ENCODE peak calls at places on chromosome 9, in six cellular contexts. One of them, this sample, is unnamed.

GRCh38 chr9:81465468-81466002 is 223.8 kb downstream of the TLE1 start:
- DNase-seq in left ventricle myocardium inferior: no peak
- DNase-seq in nephron progenitor cell: no peak
- DNase-seq in WTC11: no peak
- DNase-seq in body of pancreas: no peak
- DNase-seq in brain microvascular endothelial cell: peak
- DNase-seq in this sample: no peak

GRCh38 chr9:16743375-16743774 is 127.1 kb downstream of the BNC2 start:
- DNase-seq in left ventricle myocardium inferior: no peak
- DNase-seq in nephron progenitor cell: no peak
- DNase-seq in WTC11: no peak
- DNase-seq in body of pancreas: no peak
- DNase-seq in brain microvascular endothelial cell: no peak
- DNase-seq in this sample: no peak

GRCh38 chr9:1049641-1050040 is 516 bp upstream of the DMRT2 start:
- DNase-seq in left ventricle myocardium inferior: no peak
- DNase-seq in nephron progenitor cell: no peak
- DNase-seq in WTC11: no peak
- DNase-seq in body of pancreas: no peak
- DNase-seq in brain microvascular endothelial cell: no peak
- DNase-seq in this sample: no peak

GRCh38 chr9:132973713-132974112 is 4.8 kb upstream of the GFI1B start:
- DNase-seq in left ventricle myocardium inferior: no peak
- DNase-seq in nephron progenitor cell: no peak
- DNase-seq in WTC11: no peak
- DNase-seq in body of pancreas: no peak
- DNase-seq in brain microvascular endothelial cell: peak
- DNase-seq in this sample: no peak

GRCh38 chr9:105816202-105816744 is 121.9 kb downstream of the TMEM38B start:
- DNase-seq in left ventricle myocardium inferior: no peak
- DNase-seq in nephron progenitor cell: no peak
- DNase-seq in WTC11: no peak
- DNase-seq in body of pancreas: no peak
- DNase-seq in brain microvascular endothelial cell: no peak
- DNase-seq in this sample: no peak

GRCh38 chr9:25557645-25558300 is 120.5 kb downstream of the TUSC1 start:
- DNase-seq in left ventricle myocardium inferior: no peak
- DNase-seq in nephron progenitor cell: no peak
- DNase-seq in WTC11: no peak
- DNase-seq in body of pancreas: no peak
- DNase-seq in brain microvascular endothelial cell: no peak
- DNase-seq in this sample: no peak

GRCh38 chr9:38026021-38026809 is 42.8 kb downstream of the SHB start:
- DNase-seq in left ventricle myocardium inferior: no peak
- DNase-seq in nephron progenitor cell: no peak
- DNase-seq in WTC11: no peak
- DNase-seq in body of pancreas: peak
- DNase-seq in brain microvascular endothelial cell: peak
- DNase-seq in this sample: no peak

GRCh38 chr9:101727621-101728524 is 10.6 kb downstream of the GRIN3A start:
- DNase-seq in left ventricle myocardium inferior: no peak
- DNase-seq in nephron progenitor cell: peak
- DNase-seq in WTC11: peak
- DNase-seq in body of pancreas: peak
- DNase-seq in brain microvascular endothelial cell: peak
- DNase-seq in this sample: peak

GRCh38 chr9:6584881-6585597 is 60.5 kb downstream of the GLDC start:
- DNase-seq in left ventricle myocardium inferior: no peak
- DNase-seq in nephron progenitor cell: no peak
- DNase-seq in WTC11: no peak
- DNase-seq in body of pancreas: no peak
- DNase-seq in brain microvascular endothelial cell: no peak
- DNase-seq in this sample: no peak

GRCh38 chr9:136527721-136528710 is 17.8 kb downstream of the NOTCH1 start:
- DNase-seq in left ventricle myocardium inferior: no peak
- DNase-seq in nephron progenitor cell: peak
- DNase-seq in WTC11: no peak
- DNase-seq in body of pancreas: no peak
- DNase-seq in brain microvascular endothelial cell: no peak
- DNase-seq in this sample: no peak
- TF ChIP-seq CTCF in left ventricle myocardium inferior: no peak
- TF ChIP-seq CTCF in nephron progenitor cell: no peak
- TF ChIP-seq CTCF in WTC11: no peak
- TF ChIP-seq CTCF in body of pancreas: no peak
- TF ChIP-seq CTCF in brain microvascular endothelial cell: no peak
- TF ChIP-seq CTCF in this sample: no peak

GRCh38 chr9:34451545-34451944 is 6.8 kb downstream of the FAM219A start:
- DNase-seq in left ventricle myocardium inferior: no peak
- DNase-seq in nephron progenitor cell: no peak
- DNase-seq in WTC11: no peak
- DNase-seq in body of pancreas: no peak
- DNase-seq in brain microvascular endothelial cell: no peak
- DNase-seq in this sample: no peak

GRCh38 chr9:34456746-34457145 is 1.6 kb downstream of the FAM219A start:
- DNase-seq in left ventricle myocardium inferior: no peak
- DNase-seq in nephron progenitor cell: no peak
- DNase-seq in WTC11: no peak
- DNase-seq in body of pancreas: no peak
- DNase-seq in brain microvascular endothelial cell: no peak
- DNase-seq in this sample: no peak

GRCh38 chr9:34457266-34458012 is 931 bp downstream of the FAM219A start:
- DNase-seq in left ventricle myocardium inferior: peak
- DNase-seq in nephron progenitor cell: peak
- DNase-seq in WTC11: peak
- DNase-seq in body of pancreas: peak
- DNase-seq in brain microvascular endothelial cell: peak
- DNase-seq in this sample: peak

GRCh38 chr9:34452568-34452967 is 5.8 kb downstream of the FAM219A start:
- DNase-seq in left ventricle myocardium inferior: no peak
- DNase-seq in nephron progenitor cell: no peak
- DNase-seq in WTC11: no peak
- DNase-seq in body of pancreas: no peak
- DNase-seq in brain microvascular endothelial cell: no peak
- DNase-seq in this sample: no peak

DNA sequence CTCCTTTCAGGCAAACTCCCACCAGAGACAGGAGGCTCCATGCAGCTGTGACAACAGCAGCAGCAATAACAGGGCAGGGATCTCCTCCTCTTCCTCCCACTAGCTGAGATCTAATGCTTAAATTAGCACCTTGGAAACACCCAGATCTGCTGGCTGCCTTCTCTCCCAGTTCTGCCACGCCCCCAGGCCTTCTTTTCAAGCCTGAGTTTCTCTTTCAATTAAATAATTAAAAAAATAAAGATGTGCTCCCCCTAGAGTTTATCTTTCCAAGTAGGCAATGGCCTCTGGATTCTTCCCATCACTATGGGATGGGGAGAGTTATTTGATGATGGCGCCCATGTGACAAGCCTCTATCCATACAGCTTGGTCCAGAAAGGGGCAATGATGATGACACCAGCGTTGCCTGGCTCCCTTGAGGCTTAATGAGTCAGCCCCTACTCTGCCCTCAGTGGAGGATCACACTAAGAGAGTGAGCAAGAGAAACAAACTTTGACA is 3.8 kb downstream of the FAM219A start:
- DNase-seq in left ventricle myocardium inferior: peak
- DNase-seq in nephron progenitor cell: no peak
- DNase-seq in WTC11: no peak
- DNase-seq in body of pancreas: no peak
- DNase-seq in brain microvascular endothelial cell: peak
- DNase-seq in this sample: no peak
- TF ChIP-seq CTCF in left ventricle myocardium inferior: peak
- TF ChIP-seq CTCF in nephron progenitor cell: no peak
- TF ChIP-seq CTCF in WTC11: no peak
- TF ChIP-seq CTCF in body of pancreas: no peak
- TF ChIP-seq CTCF in brain microvascular endothelial cell: peak
- TF ChIP-seq CTCF in this sample: no peak

GRCh38 chr9:128818839-128819715 is 777 bp downstream of the ENDOG start:
- DNase-seq in left ventricle myocardium inferior: peak
- DNase-seq in nephron progenitor cell: peak
- DNase-seq in WTC11: peak
- DNase-seq in body of pancreas: peak
- DNase-seq in brain microvascular endothelial cell: no peak
- DNase-seq in this sample: peak
- TF ChIP-seq CTCF in left ventricle myocardium inferior: no peak
- TF ChIP-seq CTCF in nephron progenitor cell: no peak
- TF ChIP-seq CTCF in WTC11: no peak
- TF ChIP-seq CTCF in body of pancreas: no peak
- TF ChIP-seq CTCF in brain microvascular endothelial cell: no peak
- TF ChIP-seq CTCF in this sample: no peak

DNA sequence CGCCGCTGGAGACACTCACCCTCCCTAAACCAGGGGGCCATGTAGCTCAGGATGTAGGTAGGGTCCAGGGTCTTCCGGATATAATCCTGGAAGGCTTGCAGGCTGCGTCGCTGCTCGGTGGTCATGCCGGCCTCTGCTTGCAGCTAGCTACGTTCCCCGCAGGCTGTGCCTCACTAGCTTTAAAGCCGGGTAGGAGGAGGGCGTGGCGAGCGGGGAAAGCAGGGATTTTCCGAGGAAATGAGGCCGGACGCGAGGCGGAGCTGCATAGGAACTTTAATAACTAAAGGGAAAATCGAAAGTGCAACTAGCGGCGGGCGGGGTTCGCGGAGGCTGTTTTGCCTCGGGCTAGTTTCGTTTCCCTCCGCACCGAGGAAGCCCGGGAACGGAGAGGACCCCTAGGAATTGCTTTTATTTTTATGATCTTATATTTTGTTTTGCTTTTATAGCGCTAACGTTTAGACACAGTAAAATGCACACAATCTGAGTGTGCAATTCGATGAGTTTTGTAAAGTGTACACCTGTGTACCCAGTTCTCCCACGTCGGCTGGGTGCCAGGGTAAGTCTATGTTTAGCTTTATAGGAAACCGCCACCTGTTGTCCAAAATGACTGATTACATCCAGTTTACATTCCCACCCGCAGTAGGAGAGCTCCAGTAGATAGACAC is at the start of gene RIGI:
- DNase-seq in left ventricle myocardium inferior: peak
- DNase-seq in nephron progenitor cell: peak
- DNase-seq in WTC11: peak
- DNase-seq in body of pancreas: peak
- DNase-seq in brain microvascular endothelial cell: peak
- DNase-seq in this sample: peak
- TF ChIP-seq CTCF in left ventricle myocardium inferior: peak
- TF ChIP-seq CTCF in nephron progenitor cell: peak
- TF ChIP-seq CTCF in WTC11: peak
- TF ChIP-seq CTCF in body of pancreas: peak
- TF ChIP-seq CTCF in brain microvascular endothelial cell: peak
- TF ChIP-seq CTCF in this sample: peak

GRCh38 chr9:71485306-71485705 is 283.0 kb downstream of the CEMIP2 start:
- DNase-seq in left ventricle myocardium inferior: no peak
- DNase-seq in nephron progenitor cell: no peak
- DNase-seq in WTC11: no peak
- DNase-seq in body of pancreas: no peak
- DNase-seq in brain microvascular endothelial cell: no peak
- DNase-seq in this sample: no peak

GRCh38 chr9:71487046-71487445 is 281.3 kb downstream of the CEMIP2 start:
- DNase-seq in left ventricle myocardium inferior: peak
- DNase-seq in nephron progenitor cell: no peak
- DNase-seq in WTC11: peak
- DNase-seq in body of pancreas: no peak
- DNase-seq in brain microvascular endothelial cell: no peak
- DNase-seq in this sample: no peak

DNA sequence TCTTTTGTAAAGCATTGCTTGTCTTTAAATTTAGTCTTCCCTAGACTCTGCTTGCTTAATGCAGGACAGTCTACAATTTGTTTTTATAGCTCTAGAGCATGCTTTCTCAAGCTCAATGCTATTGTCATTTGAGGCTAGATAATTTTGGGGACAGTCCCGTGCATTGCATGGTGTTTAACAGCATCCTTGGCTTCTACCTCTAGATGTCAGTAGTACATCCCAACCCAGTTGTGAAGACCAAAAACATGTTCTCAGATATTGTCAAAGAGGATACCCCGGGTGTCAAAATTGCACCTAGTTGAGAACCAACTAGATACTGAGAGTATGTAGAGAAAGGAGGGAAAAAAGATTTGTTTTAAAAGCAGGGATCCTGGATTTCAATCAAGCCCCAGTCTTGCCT is 277.5 kb downstream of the CEMIP2 start:
- DNase-seq in left ventricle myocardium inferior: no peak
- DNase-seq in nephron progenitor cell: no peak
- DNase-seq in WTC11: no peak
- DNase-seq in body of pancreas: no peak
- DNase-seq in brain microvascular endothelial cell: no peak
- DNase-seq in this sample: no peak
- TF ChIP-seq CTCF in left ventricle myocardium inferior: peak
- TF ChIP-seq CTCF in nephron progenitor cell: no peak
- TF ChIP-seq CTCF in WTC11: no peak
- TF ChIP-seq CTCF in body of pancreas: no peak
- TF ChIP-seq CTCF in brain microvascular endothelial cell: peak
- TF ChIP-seq CTCF in this sample: peak

DNA sequence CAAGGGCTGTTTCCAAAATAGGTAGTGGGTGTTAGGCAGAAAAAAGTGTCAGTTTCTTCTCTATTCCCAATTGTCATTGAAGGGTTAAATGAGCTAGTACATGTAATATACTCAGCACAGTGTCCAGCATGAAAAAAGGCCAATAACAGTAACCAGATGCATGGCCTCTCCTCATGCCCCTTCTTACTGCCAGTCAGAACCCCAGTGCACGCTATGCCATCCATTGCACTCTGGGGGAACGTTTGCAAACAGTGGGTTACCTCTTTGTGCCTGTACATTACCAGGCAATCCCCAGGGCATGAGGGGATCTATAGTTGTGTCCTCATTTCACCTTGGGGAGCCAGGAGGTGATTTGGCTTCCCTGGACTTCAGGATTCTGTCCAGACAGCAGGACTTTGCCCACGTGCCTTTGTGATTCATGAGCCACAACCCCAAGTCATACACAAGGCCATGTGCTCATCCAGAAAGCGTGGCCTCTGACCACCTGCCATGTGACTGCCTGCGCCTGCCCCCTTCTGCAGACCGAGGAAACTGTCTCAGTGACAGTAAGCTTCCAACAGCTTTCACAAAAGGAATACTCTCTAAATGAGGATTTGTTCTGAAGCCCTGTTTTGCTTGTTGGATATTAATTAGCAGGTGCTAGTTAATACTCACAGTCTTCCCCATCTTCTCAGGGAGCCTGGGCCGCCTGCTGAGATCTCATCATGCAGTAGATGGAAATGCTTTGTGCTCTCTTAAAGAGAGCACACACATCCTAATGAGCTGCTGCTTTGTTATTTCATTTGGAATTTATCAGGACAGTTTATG is 36.8 kb upstream of the ANGPTL2 start:
- DNase-seq in left ventricle myocardium inferior: no peak
- DNase-seq in nephron progenitor cell: no peak
- DNase-seq in WTC11: peak
- DNase-seq in body of pancreas: no peak
- DNase-seq in brain microvascular endothelial cell: peak
- DNase-seq in this sample: peak
- TF ChIP-seq CTCF in left ventricle myocardium inferior: peak
- TF ChIP-seq CTCF in nephron progenitor cell: no peak
- TF ChIP-seq CTCF in WTC11: no peak
- TF ChIP-seq CTCF in body of pancreas: no peak
- TF ChIP-seq CTCF in brain microvascular endothelial cell: peak
- TF ChIP-seq CTCF in this sample: peak

This sample was measured in neural crest cell.